ENCODE peak calls at places on chromosome 7, in four cellular contexts. One of them, this sample, is unnamed.
A peak's percentile ranks its signal among the peaks of the same experiment; 100 is the strongest.

GRCh38 chr7:106177295-106177690 is 65.2 kb upstream of the SYPL1 start:
- DNase-seq in HEK293T: no peak
- DNase-seq in HepG2: no peak
- DNase-seq in GM12878: no peak
- DNase-seq in this sample: no peak

GRCh38 chr7:18685961-18686360 is 190.4 kb downstream of the HDAC9 start:
- DNase-seq in HEK293T: no peak
- DNase-seq in HepG2: no peak
- DNase-seq in GM12878: no peak
- DNase-seq in this sample: no peak

GRCh38 chr7:148821422-148821821 is 62.7 kb downstream of the EZH2 start:
- DNase-seq in HEK293T: no peak
- DNase-seq in HepG2: no peak
- DNase-seq in GM12878: no peak
- DNase-seq in this sample: no peak

GRCh38 chr7:155763721-155764431 is 48.4 kb downstream of the SHH start:
- DNase-seq in HEK293T: no peak
- DNase-seq in HepG2: no peak
- DNase-seq in GM12878: no peak
- DNase-seq in this sample: no peak

GRCh38 chr7:28433604-28434254 is 21.4 kb downstream of the CREB5 start:
- DNase-seq in HEK293T: peak; percentile 41
- DNase-seq in HepG2: no peak
- DNase-seq in GM12878: no peak
- DNase-seq in this sample: no peak

GRCh38 chr7:69825031-69825681 is 226.9 kb downstream of the AUTS2 start:
- DNase-seq in HEK293T: no peak
- DNase-seq in HepG2: no peak
- DNase-seq in GM12878: no peak
- DNase-seq in this sample: no peak

GRCh38 chr7:44961844-44962482 is 16.9 kb downstream of the MYO1G start:
- DNase-seq in HEK293T: no peak
- DNase-seq in HepG2: no peak
- DNase-seq in GM12878: no peak
- DNase-seq in this sample: no peak

GRCh38 chr7:106126170-106126938 is 14.2 kb upstream of the SYPL1 start:
- DNase-seq in HEK293T: no peak
- DNase-seq in HepG2: no peak
- DNase-seq in GM12878: no peak
- DNase-seq in this sample: no peak

GRCh38 chr7:113179313-113179712 is 61.0 kb upstream of the SMIM30 start:
- DNase-seq in HEK293T: no peak
- DNase-seq in HepG2: no peak
- DNase-seq in GM12878: no peak
- DNase-seq in this sample: no peak

GRCh38 chr7:110835209-110835608 is 255.7 kb upstream of the LRRN3 start:
- DNase-seq in HEK293T: no peak
- DNase-seq in HepG2: peak; percentile 18
- DNase-seq in GM12878: no peak
- DNase-seq in this sample: no peak

GRCh38 chr7:142733271-142733670 is 16.0 kb upstream of the PRSS1 start:
- DNase-seq in HEK293T: no peak
- DNase-seq in HepG2: no peak
- DNase-seq in GM12878: no peak
- DNase-seq in this sample: no peak

GRCh38 chr7:107394301-107394700 is 75.6 kb upstream of the GPR22 start:
- DNase-seq in HEK293T: no peak
- DNase-seq in HepG2: no peak
- DNase-seq in GM12878: no peak
- DNase-seq in this sample: no peak

GRCh38 chr7:33155811-33156210 is 26.4 kb downstream of the BBS9 start:
- DNase-seq in HEK293T: no peak
- DNase-seq in HepG2: no peak
- DNase-seq in GM12878: no peak
- DNase-seq in this sample: no peak

GRCh38 chr7:111516612-111517011 is 45.7 kb downstream of the IMMP2L start:
- DNase-seq in HEK293T: no peak
- DNase-seq in HepG2: no peak
- DNase-seq in GM12878: no peak
- DNase-seq in this sample: no peak

GRCh38 chr7:16528520-16528919 is 1.9 kb downstream of the LRRC72 start:
- DNase-seq in HEK293T: no peak
- DNase-seq in HepG2: no peak
- DNase-seq in GM12878: no peak
- DNase-seq in this sample: peak; percentile 12

GRCh38 chr7:118502235-118502634 is 277.7 kb downstream of the ANKRD7 start:
- DNase-seq in HEK293T: no peak
- DNase-seq in HepG2: no peak
- DNase-seq in GM12878: no peak
- DNase-seq in this sample: no peak

GRCh38 chr7:31373337-31374289 is 33.1 kb upstream of the NEUROD6 start:
- DNase-seq in HEK293T: peak; percentile 71
- DNase-seq in HepG2: peak; percentile 34
- DNase-seq in GM12878: no peak
- DNase-seq in this sample: peak; percentile 55

GRCh38 chr7:143147070-143147469 is 15.2 kb downstream of the PIP start:
- DNase-seq in HEK293T: no peak
- DNase-seq in HepG2: no peak
- DNase-seq in GM12878: no peak
- DNase-seq in this sample: no peak

GRCh38 chr7:143393267-143394041 is 12.3 kb downstream of the ZYX start:
- DNase-seq in HEK293T: no peak
- DNase-seq in HepG2: peak; percentile 87
- DNase-seq in GM12878: no peak
- DNase-seq in this sample: peak; percentile 31

GRCh38 chr7:7433736-7434260 is 101.9 kb downstream of the COL28A1 start:
- DNase-seq in HEK293T: no peak
- DNase-seq in HepG2: no peak
- DNase-seq in GM12878: no peak
- DNase-seq in this sample: no peak

GRCh38 chr7:26153823-26154783 is 2.1 kb downstream of the NFE2L3 start:
- DNase-seq in HEK293T: no peak
- DNase-seq in HepG2: no peak
- DNase-seq in GM12878: no peak
- DNase-seq in this sample: peak; percentile 33

GRCh38 chr7:137258552-137258951 is 85.0 kb downstream of the PTN start:
- DNase-seq in HEK293T: no peak
- DNase-seq in HepG2: no peak
- DNase-seq in GM12878: no peak
- DNase-seq in this sample: no peak

DNA sequence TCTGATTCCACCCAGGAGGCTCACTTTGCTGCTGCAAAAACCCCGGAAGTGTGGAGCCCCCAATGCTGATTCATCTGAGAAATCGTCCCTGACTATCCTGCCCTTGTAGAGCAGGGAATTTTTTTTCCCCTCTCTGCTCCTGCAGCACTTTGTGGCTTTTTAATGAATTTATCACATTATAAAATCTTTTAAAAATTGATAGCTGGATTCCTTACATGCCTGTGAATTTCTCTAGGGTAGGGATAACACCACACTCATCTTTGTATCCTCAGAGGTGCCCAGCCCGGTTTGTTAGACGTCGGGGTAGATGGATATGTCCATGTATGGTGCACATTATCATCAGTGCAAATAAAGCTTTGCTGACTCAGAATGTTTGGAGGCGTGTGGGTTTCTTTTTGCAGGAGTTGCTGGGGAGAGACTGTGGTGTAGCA is 185.7 kb downstream of the STK31 start:
- DNase-seq in HEK293T: no peak
- DNase-seq in HepG2: no peak
- DNase-seq in GM12878: no peak
- DNase-seq in this sample: no peak
- TF ChIP-seq TARDBP in HEK293T: no peak
- TF ChIP-seq TARDBP in HepG2: no peak
- TF ChIP-seq TARDBP in GM12878: no peak
- TF ChIP-seq TARDBP in this sample: no peak

GRCh38 chr7:151207796-151208195 is 2.5 kb downstream of the H2BK1 start:
- DNase-seq in HEK293T: no peak
- DNase-seq in HepG2: no peak
- DNase-seq in GM12878: no peak
- DNase-seq in this sample: no peak
- TF ChIP-seq TARDBP in HEK293T: no peak
- TF ChIP-seq TARDBP in HepG2: no peak
- TF ChIP-seq TARDBP in GM12878: no peak
- TF ChIP-seq TARDBP in this sample: no peak

GRCh38 chr7:152565731-152566130 is 110.2 kb downstream of the XRCC2 start:
- DNase-seq in HEK293T: no peak
- DNase-seq in HepG2: no peak
- DNase-seq in GM12878: no peak
- DNase-seq in this sample: no peak

GRCh38 chr7:152568972-152569371 is 107.0 kb downstream of the XRCC2 start:
- DNase-seq in HEK293T: no peak
- DNase-seq in HepG2: no peak
- DNase-seq in GM12878: no peak
- DNase-seq in this sample: no peak

GRCh38 chr7:152574892-152575511 is 100.9 kb downstream of the XRCC2 start:
- DNase-seq in HEK293T: no peak
- DNase-seq in HepG2: no peak
- DNase-seq in GM12878: peak; percentile 56
- DNase-seq in this sample: no peak

GRCh38 chr7:152572101-152572500 is 103.8 kb downstream of the XRCC2 start:
- DNase-seq in HEK293T: no peak
- DNase-seq in HepG2: no peak
- DNase-seq in GM12878: no peak
- DNase-seq in this sample: no peak

DNA sequence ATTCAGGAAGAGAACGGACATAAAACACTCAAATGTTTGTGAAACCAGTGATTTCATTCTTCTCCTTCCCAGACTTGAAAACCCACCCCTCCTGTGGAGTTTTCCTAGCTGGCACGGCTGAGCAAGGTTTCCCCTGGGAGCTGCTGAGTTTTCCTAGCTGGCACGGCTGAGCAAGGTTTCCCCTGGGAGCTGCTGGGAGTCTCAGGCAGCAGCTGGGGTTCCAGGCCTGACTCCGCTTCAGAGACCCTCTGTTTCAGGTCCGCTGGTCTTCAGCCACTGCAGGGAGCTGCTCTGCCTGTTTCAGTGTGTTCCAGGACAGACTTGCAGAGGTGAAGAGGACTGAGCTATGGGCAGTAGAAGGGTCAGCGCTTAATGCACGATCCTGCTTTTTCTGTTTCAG is 104.9 kb downstream of the XRCC2 start:
- DNase-seq in HEK293T: no peak
- DNase-seq in HepG2: no peak
- DNase-seq in GM12878: no peak
- DNase-seq in this sample: no peak
- TF ChIP-seq TARDBP in HEK293T: no peak
- TF ChIP-seq TARDBP in HepG2: no peak
- TF ChIP-seq TARDBP in GM12878: no peak
- TF ChIP-seq TARDBP in this sample: no peak

GRCh38 chr7:47088329-47089067 is 493.4 kb downstream of the TNS3 start:
- DNase-seq in HEK293T: peak; percentile 68
- DNase-seq in HepG2: peak; percentile 46
- DNase-seq in GM12878: no peak
- DNase-seq in this sample: peak; percentile 65
- TF ChIP-seq TARDBP in HEK293T: no peak
- TF ChIP-seq TARDBP in HepG2: no peak
- TF ChIP-seq TARDBP in GM12878: no peak
- TF ChIP-seq TARDBP in this sample: no peak

DNA sequence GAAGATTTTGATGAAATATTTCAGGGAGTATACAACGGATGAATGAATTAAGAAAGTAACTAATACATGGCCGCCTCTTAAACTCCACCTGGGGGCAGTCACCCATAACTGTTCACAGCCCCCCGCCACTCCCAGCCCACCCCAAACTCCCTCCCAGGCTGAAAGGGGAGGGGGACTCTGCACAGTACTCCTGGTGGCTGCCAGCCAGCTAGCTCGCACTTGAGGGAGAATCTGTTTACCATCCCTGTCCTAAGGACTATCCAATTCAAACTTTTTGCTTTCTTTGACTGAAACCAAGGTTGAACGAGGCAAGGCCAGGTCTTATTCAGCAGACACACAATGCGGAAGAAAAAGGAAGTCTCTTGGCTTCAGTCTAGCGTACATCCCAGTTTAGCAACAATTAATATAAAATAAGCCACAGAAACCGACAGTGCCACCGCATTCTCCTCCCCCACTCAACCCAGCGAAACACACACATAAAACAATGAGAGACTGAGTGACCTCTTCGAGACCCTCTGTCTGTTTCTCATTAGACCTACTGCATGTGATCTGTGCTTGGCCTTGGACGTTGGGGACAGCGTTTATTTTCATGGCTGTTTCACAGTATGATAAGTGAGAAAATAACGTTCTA is 219.5 kb downstream of the GLI3 start:
- DNase-seq in HEK293T: no peak
- DNase-seq in HepG2: no peak
- DNase-seq in GM12878: no peak
- DNase-seq in this sample: no peak
- TF ChIP-seq TARDBP in HEK293T: no peak
- TF ChIP-seq TARDBP in HepG2: no peak
- TF ChIP-seq TARDBP in GM12878: no peak
- TF ChIP-seq TARDBP in this sample: no peak

GRCh38 chr7:129209067-129209926 is 15.5 kb upstream of the AHCYL2 start:
- DNase-seq in HEK293T: no peak
- DNase-seq in HepG2: no peak
- DNase-seq in GM12878: no peak
- DNase-seq in this sample: no peak

GRCh38 chr7:129208667-129209066 is 16.2 kb upstream of the AHCYL2 start:
- DNase-seq in HEK293T: no peak
- DNase-seq in HepG2: no peak
- DNase-seq in GM12878: no peak
- DNase-seq in this sample: no peak

GRCh38 chr7:129212126-129212525 is 12.7 kb upstream of the AHCYL2 start:
- DNase-seq in HEK293T: no peak
- DNase-seq in HepG2: no peak
- DNase-seq in GM12878: no peak
- DNase-seq in this sample: no peak

GRCh38 chr7:129210989-129211312 is 13.9 kb upstream of the AHCYL2 start:
- DNase-seq in HEK293T: no peak
- DNase-seq in HepG2: no peak
- DNase-seq in GM12878: no peak
- DNase-seq in this sample: no peak

DNA sequence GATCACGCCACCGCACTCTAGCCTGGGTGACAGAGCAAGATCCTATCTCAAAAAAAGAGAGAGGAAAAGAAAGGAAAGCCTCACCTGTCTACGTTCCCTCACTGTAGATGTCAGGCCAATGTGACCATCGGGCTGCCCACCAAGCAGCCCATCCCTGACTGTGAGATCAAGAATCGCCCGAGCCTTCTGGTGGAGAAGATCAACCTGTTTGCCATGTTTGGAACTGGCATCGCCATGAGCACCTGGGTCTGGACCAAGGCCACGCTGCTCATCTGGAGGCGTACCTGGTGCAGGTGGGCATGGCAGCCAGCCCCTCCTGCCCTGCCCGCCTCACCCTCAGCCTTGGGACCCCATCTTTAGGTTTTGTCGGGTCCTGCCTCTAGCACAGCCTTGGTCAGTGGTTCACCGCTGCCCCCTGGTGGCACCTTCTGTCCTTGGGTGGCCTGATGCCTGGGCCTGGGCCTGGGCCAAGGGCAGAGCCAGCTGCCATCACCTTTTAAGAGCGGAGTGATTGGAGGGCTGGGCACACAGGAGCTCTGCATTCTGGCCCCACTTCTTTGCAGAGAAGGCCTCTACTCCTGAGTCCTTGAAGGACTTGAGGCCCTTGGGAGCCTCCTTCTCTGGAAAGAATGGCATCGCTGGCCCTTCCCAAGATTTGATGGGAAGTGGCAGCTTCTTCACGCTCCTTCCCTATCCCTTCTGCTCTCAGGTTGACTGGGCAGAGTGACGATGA is 14.4 kb upstream of the AHCYL2 start:
- DNase-seq in HEK293T: peak; percentile 71
- DNase-seq in HepG2: peak; percentile 45
- DNase-seq in GM12878: no peak
- DNase-seq in this sample: peak; percentile 82
- TF ChIP-seq TARDBP in HEK293T: no peak
- TF ChIP-seq TARDBP in HepG2: no peak
- TF ChIP-seq TARDBP in GM12878: no peak
- TF ChIP-seq TARDBP in this sample: peak; percentile 52